ENCODE peak calls at places on chromosomes 7 and 10, in nine cellular contexts. N is NCI-H69; T is HEK293T; R is substantia nigra; V is activated CD4-positive, alpha-beta T cell treated with anti-CD3 and anti-CD28 coated beads for 36 hours; I is left colon; G is M059J; Z is amniotic stem cell; K is activated CD8-positive, alpha-beta memory T cell treated with anti-CD3 and anti-CD28 coated beads, Interleukin-2, amount 10 ng/mL, durations not matched to agents 7 days and 5 days. P is an unnamed sample.
A peak's percentile ranks its signal among the peaks of the same experiment; 100 is the strongest.

GRCh38 chr10:79390551-79391229 is 43.4 kb downstream of the PPIF start:
- DNase-seq in N (no peak), T (no peak), R (no peak), V (peak; percentile 33), I (peak; percentile 63), G (no peak), Z (no peak), K (no peak), P (no peak)

GRCh38 chr7:100577103-100577502 is 3.4 kb upstream of the SAP25 start:
- DNase-seq in N (no peak), T (no peak), R (no peak), V (no peak), I (no peak), G (no peak), Z (no peak), K (no peak), P (peak; percentile 15)

GRCh38 chr10:34489436-34489835 is 325.7 kb downstream of the PARD3 start:
- DNase-seq in N (peak; percentile 79), T (no peak), R (no peak), V (no peak), I (no peak), G (no peak), Z (no peak), K (no peak), P (no peak)

GRCh38 chr10:114306116-114306973 is 67.3 kb downstream of the VWA2 start:
- DNase-seq in N (no peak), T (no peak), R (no peak), V (no peak), I (no peak), G (peak; percentile 99), Z (peak; percentile 80), K (no peak), P (no peak)

GRCh38 chr7:112416127-112416526 is 34.1 kb upstream of the IFRD1 start:
- DNase-seq in N (no peak), T (no peak), R (no peak), V (no peak), I (no peak), G (peak; percentile 50), Z (no peak), K (no peak), P (no peak)

GRCh38 chr7:107982918-107983389 is 20.0 kb downstream of the LAMB1 start:
- DNase-seq in N (peak; percentile 95), T (no peak), R (no peak), V (no peak), I (no peak), G (peak; percentile 35), Z (no peak), K (no peak), P (no peak)

GRCh38 chr10:70331486-70332268 is 47.9 kb upstream of the NPFFR1 start:
- DNase-seq in N (peak; percentile 91), T (peak; percentile 41), R (peak; percentile 31), V (no peak), I (peak; percentile 53), G (peak; percentile 99), Z (peak; percentile 42), K (no peak), P (peak; percentile 52)

GRCh38 chr7:117530390-117530789 is 50.6 kb downstream of the CFTR start:
- DNase-seq in N (no peak), T (no peak), R (no peak), V (no peak), I (no peak), G (no peak), Z (no peak), K (no peak), P (no peak)

GRCh38 chr10:125018576-125019143 is 76.7 kb downstream of the ZRANB1 start:
- DNase-seq in N (no peak), T (no peak), R (no peak), V (no peak), I (no peak), G (no peak), Z (no peak), K (no peak), P (no peak)

P was measured in pancreas.